ENCODE peak calls at places on chromosome 6, in seven cellular contexts. M, O, A, D, C, F and Y are unnamed samples.

GRCh38 chr6:111850288-111850937 is 22.8 kb downstream of the FYN start:
- DNase-seq in M (no peak), O (no peak), A (peak; percentile 48), D (no peak), C (no peak), F (no peak), Y (no peak)

GRCh38 chr6:10269814-10270472 is 144.9 kb downstream of the TFAP2A start:
- DNase-seq in M (no peak), O (peak; percentile 47), A (no peak), D (no peak), C (no peak), F (no peak), Y (no peak)

GRCh38 chr6:37033819-37034790 is 28.6 kb downstream of the FGD2 start:
- DNase-seq in M (no peak), O (no peak), A (no peak), D (no peak), C (no peak), F (no peak), Y (no peak)

GRCh38 chr6:36544228-36544627 is 3.1 kb downstream of the STK38 start:
- DNase-seq in M (no peak), O (no peak), A (peak; percentile 40), D (no peak), C (peak; percentile 48), F (no peak), Y (no peak)

GRCh38 chr6:105135907-105136432 is 43.8 kb downstream of the POPDC3 start:
- DNase-seq in M (no peak), O (peak; percentile 25), A (no peak), D (no peak), C (no peak), F (no peak), Y (no peak)

GRCh38 chr6:28090902-28091586 is 10.7 kb downstream of the ZNF165 start:
- DNase-seq in M (no peak), O (no peak), A (no peak), D (peak; percentile 28), C (no peak), F (no peak), Y (no peak)

GRCh38 chr6:44733146-44733545 is 345.6 kb downstream of the CDC5L start:
- DNase-seq in M (no peak), O (no peak), A (no peak), D (no peak), C (no peak), F (no peak), Y (no peak)

GRCh38 chr6:12069891-12070529 is 57.9 kb downstream of the HIVEP1 start:
- DNase-seq in M (no peak), O (no peak), A (no peak), D (no peak), C (no peak), F (no peak), Y (no peak)

GRCh38 chr6:34657307-34657978 is 39.1 kb downstream of the ILRUN start:
- DNase-seq in M (no peak), O (peak; percentile 78), A (no peak), D (peak; percentile 52), C (no peak), F (no peak), Y (no peak)

GRCh38 chr6:53593001-53593488 is 48.1 kb upstream of the GCLC start:
- DNase-seq in M (no peak), O (peak; percentile 63), A (no peak), D (no peak), C (no peak), F (no peak), Y (no peak)

GRCh38 chr6:28977351-28978136 is 27.6 kb downstream of the ZNF311 start:
- DNase-seq in M (peak; percentile 53), O (peak; percentile 83), A (peak; percentile 32), D (no peak), C (no peak), F (no peak), Y (no peak)

GRCh38 chr6:156595481-156595880 is 181.7 kb upstream of the ARID1B start:
- DNase-seq in M (no peak), O (no peak), A (no peak), D (no peak), C (no peak), F (no peak), Y (no peak)

GRCh38 chr6:109073344-109074235 is 21.1 kb downstream of the SESN1 start:
- DNase-seq in M (no peak), O (peak; percentile 74), A (peak; percentile 39), D (no peak), C (peak; percentile 23), F (no peak), Y (no peak)

GRCh38 chr6:50071921-50072320 is 22.2 kb upstream of the DEFB112 start:
- DNase-seq in M (no peak), O (no peak), A (no peak), D (no peak), C (no peak), F (no peak), Y (no peak)

GRCh38 chr6:105765239-105765638 is 320.9 kb upstream of the PRDM1 start:
- DNase-seq in M (no peak), O (no peak), A (no peak), D (no peak), C (no peak), F (no peak), Y (no peak)

GRCh38 chr6:10850728-10851127 is 12.4 kb upstream of the MAK start:
- DNase-seq in M (no peak), O (no peak), A (no peak), D (no peak), C (no peak), F (no peak), Y (no peak)

GRCh38 chr6:13710552-13711383 is 867 bp downstream of the RANBP9 start:
- DNase-seq in M (peak; percentile 54), O (no peak), A (peak; percentile 47), D (peak; percentile 36), C (peak; percentile 29), F (peak; percentile 45), Y (no peak)

GRCh38 chr6:42345696-42346416 is 105.9 kb downstream of the TRERF1 start:
- DNase-seq in M (no peak), O (no peak), A (no peak), D (no peak), C (no peak), F (no peak), Y (no peak)

GRCh38 chr6:33936911-33937310 is 133.1 kb upstream of the MLN start:
- DNase-seq in M (no peak), O (no peak), A (no peak), D (no peak), C (no peak), F (no peak), Y (no peak)

GRCh38 chr6:32906539-32906938 is 34.3 kb downstream of the HLA-DMB start:
- DNase-seq in M (no peak), O (peak; percentile 42), A (no peak), D (no peak), C (no peak), F (no peak), Y (no peak)

GRCh38 chr6:97703661-97704060 is 420.6 kb upstream of the MMS22L start:
- DNase-seq in M (no peak), O (peak; percentile 53), A (no peak), D (no peak), C (no peak), F (no peak), Y (no peak)

GRCh38 chr6:154448448-154449096 is 61.9 kb downstream of the CNKSR3 start:
- DNase-seq in M (no peak), O (peak; percentile 18), A (no peak), D (no peak), C (no peak), F (no peak), Y (no peak)
- TF ChIP-seq CTCF in M (peak; percentile 43), O (peak; percentile 11), A (no peak), D (peak; percentile 37), C (no peak), F (peak; percentile 40), Y (peak; percentile 36)

DNA sequence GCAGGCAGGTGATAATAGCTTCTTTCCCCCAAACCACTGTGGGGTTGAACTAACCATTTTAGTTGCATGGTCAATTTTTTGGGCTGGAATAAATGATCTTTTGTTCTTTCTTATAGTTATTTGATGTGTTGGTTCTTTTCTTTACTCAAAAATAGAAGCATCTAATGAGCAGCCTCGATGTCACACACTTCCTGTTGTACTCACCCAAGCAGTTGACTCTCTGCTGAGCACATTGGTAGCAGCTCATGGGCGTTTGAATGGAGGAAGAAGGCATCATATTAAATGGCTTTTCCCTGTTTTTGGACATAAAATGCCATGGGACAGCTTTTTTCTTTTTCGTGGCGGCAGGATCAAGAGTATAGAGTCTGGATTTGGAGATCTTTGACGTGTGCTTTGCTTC is 268.4 kb downstream of the PRL start:
- DNase-seq in M (no peak), O (no peak), A (no peak), D (no peak), C (no peak), F (no peak), Y (no peak)
- TF ChIP-seq CTCF in M (no peak), O (no peak), A (no peak), D (no peak), C (no peak), F (no peak), Y (no peak)

GRCh38 chr6:113458368-113459010 is 398.7 kb upstream of the MARCKS start:
- DNase-seq in M (no peak), O (no peak), A (no peak), D (no peak), C (no peak), F (no peak), Y (no peak)

GRCh38 chr6:113464536-113464935 is 392.6 kb upstream of the MARCKS start:
- DNase-seq in M (no peak), O (peak; percentile 28), A (no peak), D (no peak), C (no peak), F (no peak), Y (no peak)

GRCh38 chr6:113457751-113458150 is 399.4 kb upstream of the MARCKS start:
- DNase-seq in M (no peak), O (no peak), A (no peak), D (no peak), C (no peak), F (no peak), Y (no peak)

GRCh38 chr6:113464959-113465358 is 392.2 kb upstream of the MARCKS start:
- DNase-seq in M (no peak), O (peak; percentile 87), A (no peak), D (no peak), C (no peak), F (no peak), Y (no peak)

GRCh38 chr6:113461153-113461897 is 395.8 kb upstream of the MARCKS start:
- DNase-seq in M (no peak), O (no peak), A (no peak), D (no peak), C (no peak), F (no peak), Y (no peak)
- TF ChIP-seq CTCF in M (peak; percentile 58), O (no peak), A (no peak), D (no peak), C (no peak), F (peak; percentile 43), Y (no peak)

DNA sequence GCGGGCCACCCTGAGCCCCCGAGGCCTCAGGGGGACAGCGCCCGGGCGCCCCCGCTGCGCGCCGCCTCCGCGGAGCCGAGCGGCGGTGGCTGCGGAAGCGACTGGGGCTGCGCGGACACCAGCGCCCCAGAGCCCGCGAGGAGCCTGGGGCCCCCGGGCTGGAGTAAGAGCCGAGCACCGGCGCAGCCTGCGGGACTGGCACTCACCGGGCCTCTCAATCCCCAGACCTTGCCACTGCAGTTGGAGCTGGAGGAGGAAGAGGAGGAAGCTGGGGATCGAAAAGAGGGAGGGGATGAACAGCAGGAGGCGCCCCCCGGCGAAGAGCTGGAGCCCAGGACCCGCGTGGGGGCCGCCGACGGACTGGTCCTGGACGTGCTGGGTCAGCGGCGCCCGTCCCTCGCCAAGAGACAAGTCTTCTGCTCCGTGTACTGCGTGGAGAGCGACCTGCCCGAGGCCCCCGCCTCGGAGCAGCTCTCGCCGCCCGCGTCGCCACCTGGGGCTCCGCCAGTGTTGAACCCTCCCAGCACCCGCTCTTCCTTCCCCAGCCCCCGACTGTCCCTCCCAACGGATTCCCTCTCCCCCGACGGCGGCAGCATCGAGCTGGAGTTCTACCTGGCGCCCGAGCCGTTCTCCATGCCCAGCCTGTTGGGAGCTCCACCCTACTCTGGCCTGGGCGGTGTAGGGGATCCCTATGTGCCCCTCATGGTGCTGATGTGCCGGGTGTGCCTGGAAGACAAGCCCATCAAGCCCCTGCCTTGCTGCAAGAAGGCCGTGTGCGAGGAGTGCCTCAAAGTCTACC is 579 bp downstream of the RNF217 start:
- DNase-seq in M (peak; percentile 66), O (peak; percentile 55), A (peak; percentile 18), D (peak; percentile 47), C (no peak), F (peak; percentile 25), Y (peak; percentile 65)
- TF ChIP-seq CTCF in M (no peak), O (no peak), A (no peak), D (no peak), C (no peak), F (peak; percentile 23), Y (no peak)